ENCODE peak calls at places on chromosomes 13 and 19, in ten cellular contexts. One of them, this sample, is unnamed.
A peak's percentile ranks its signal among the peaks of the same experiment; 100 is the strongest.

GRCh38 chr13:60397693-60398437 is 845 bp downstream of the TDRD3 start:
- DNase-seq in HCT116: no peak
- DNase-seq in thyroid gland: peak; percentile 67
- DNase-seq in ovary: peak; percentile 73
- DNase-seq in heart left ventricle: peak; percentile 72
- DNase-seq in breast epithelium: peak; percentile 59
- DNase-seq in A549: peak; percentile 30
- DNase-seq in sigmoid colon: peak; percentile 78
- DNase-seq in GM12878: no peak
- DNase-seq in suprapubic skin: peak; percentile 82
- DNase-seq in this sample: peak; percentile 63

GRCh38 chr13:28532226-28533048 is 37.5 kb upstream of the FLT1 start:
- DNase-seq in HCT116: no peak
- DNase-seq in thyroid gland: peak; percentile 29
- DNase-seq in ovary: no peak
- DNase-seq in heart left ventricle: peak; percentile 48
- DNase-seq in breast epithelium: no peak
- DNase-seq in A549: no peak
- DNase-seq in sigmoid colon: no peak
- DNase-seq in GM12878: no peak
- DNase-seq in suprapubic skin: no peak
- DNase-seq in this sample: no peak

GRCh38 chr13:106888148-106888547 is 320.2 kb upstream of the ARGLU1 start:
- DNase-seq in HCT116: no peak
- DNase-seq in thyroid gland: no peak
- DNase-seq in ovary: no peak
- DNase-seq in heart left ventricle: no peak
- DNase-seq in breast epithelium: no peak
- DNase-seq in A549: no peak
- DNase-seq in sigmoid colon: no peak
- DNase-seq in GM12878: no peak
- DNase-seq in suprapubic skin: no peak
- DNase-seq in this sample: no peak

GRCh38 chr13:98272549-98272948 is 95.5 kb upstream of the RNF113B start:
- DNase-seq in HCT116: no peak
- DNase-seq in thyroid gland: no peak
- DNase-seq in ovary: no peak
- DNase-seq in heart left ventricle: no peak
- DNase-seq in breast epithelium: no peak
- DNase-seq in A549: no peak
- DNase-seq in sigmoid colon: no peak
- DNase-seq in GM12878: no peak
- DNase-seq in suprapubic skin: no peak
- DNase-seq in this sample: no peak

GRCh38 chr19:6753178-6754031 is 13.8 kb downstream of the SH2D3A start:
- DNase-seq in HCT116: peak; percentile 91
- DNase-seq in thyroid gland: peak; percentile 84
- DNase-seq in ovary: peak; percentile 88
- DNase-seq in heart left ventricle: peak; percentile 84
- DNase-seq in breast epithelium: no peak
- DNase-seq in A549: peak; percentile 58
- DNase-seq in sigmoid colon: peak; percentile 92
- DNase-seq in GM12878: peak; percentile 57
- DNase-seq in suprapubic skin: peak; percentile 93
- DNase-seq in this sample: peak; percentile 87

GRCh38 chr13:20465218-20465879 is 60.3 kb downstream of the CRYL1 start:
- DNase-seq in HCT116: no peak
- DNase-seq in thyroid gland: peak; percentile 47
- DNase-seq in ovary: no peak
- DNase-seq in heart left ventricle: no peak
- DNase-seq in breast epithelium: no peak
- DNase-seq in A549: no peak
- DNase-seq in sigmoid colon: no peak
- DNase-seq in GM12878: no peak
- DNase-seq in suprapubic skin: no peak
- DNase-seq in this sample: no peak

GRCh38 chr19:18776736-18777135 is 14.4 kb downstream of the COMP start:
- DNase-seq in HCT116: no peak
- DNase-seq in thyroid gland: no peak
- DNase-seq in ovary: no peak
- DNase-seq in heart left ventricle: no peak
- DNase-seq in breast epithelium: no peak
- DNase-seq in A549: no peak
- DNase-seq in sigmoid colon: no peak
- DNase-seq in GM12878: no peak
- DNase-seq in suprapubic skin: no peak
- DNase-seq in this sample: no peak

GRCh38 chr13:27980280-27980998 is 8.1 kb downstream of the URAD start:
- DNase-seq in HCT116: no peak
- DNase-seq in thyroid gland: no peak
- DNase-seq in ovary: no peak
- DNase-seq in heart left ventricle: no peak
- DNase-seq in breast epithelium: no peak
- DNase-seq in A549: no peak
- DNase-seq in sigmoid colon: no peak
- DNase-seq in GM12878: no peak
- DNase-seq in suprapubic skin: peak; percentile 66
- DNase-seq in this sample: no peak

GRCh38 chr13:42593719-42594012 is 19.7 kb downstream of the TNFSF11 start:
- DNase-seq in HCT116: no peak
- DNase-seq in thyroid gland: no peak
- DNase-seq in ovary: no peak
- DNase-seq in heart left ventricle: no peak
- DNase-seq in breast epithelium: no peak
- DNase-seq in A549: no peak
- DNase-seq in sigmoid colon: no peak
- DNase-seq in GM12878: no peak
- DNase-seq in suprapubic skin: no peak
- DNase-seq in this sample: no peak

GRCh38 chr19:45403272-45403671 is 1.6 kb downstream of the PPP1R13L start:
- DNase-seq in HCT116: no peak
- DNase-seq in thyroid gland: no peak
- DNase-seq in ovary: no peak
- DNase-seq in heart left ventricle: no peak
- DNase-seq in breast epithelium: no peak
- DNase-seq in A549: no peak
- DNase-seq in sigmoid colon: no peak
- DNase-seq in GM12878: no peak
- DNase-seq in suprapubic skin: no peak
- DNase-seq in this sample: no peak

GRCh38 chr13:80132741-80133601 is 208.0 kb downstream of the SPRY2 start:
- DNase-seq in HCT116: no peak
- DNase-seq in thyroid gland: peak; percentile 62
- DNase-seq in ovary: peak; percentile 35
- DNase-seq in heart left ventricle: peak; percentile 85
- DNase-seq in breast epithelium: no peak
- DNase-seq in A549: peak; percentile 21
- DNase-seq in sigmoid colon: peak; percentile 70
- DNase-seq in GM12878: no peak
- DNase-seq in suprapubic skin: no peak
- DNase-seq in this sample: peak; percentile 54

GRCh38 chr19:41531438-41532311 is 44.3 kb upstream of the CEACAM21 start:
- DNase-seq in HCT116: no peak
- DNase-seq in thyroid gland: peak; percentile 45
- DNase-seq in ovary: no peak
- DNase-seq in heart left ventricle: peak; percentile 84
- DNase-seq in breast epithelium: peak; percentile 83
- DNase-seq in A549: peak; percentile 85
- DNase-seq in sigmoid colon: peak; percentile 82
- DNase-seq in GM12878: no peak
- DNase-seq in suprapubic skin: peak; percentile 89
- DNase-seq in this sample: peak; percentile 64

GRCh38 chr13:92097337-92097903 is 699.0 kb downstream of the GPC5 start:
- DNase-seq in HCT116: no peak
- DNase-seq in thyroid gland: no peak
- DNase-seq in ovary: no peak
- DNase-seq in heart left ventricle: no peak
- DNase-seq in breast epithelium: no peak
- DNase-seq in A549: no peak
- DNase-seq in sigmoid colon: no peak
- DNase-seq in GM12878: no peak
- DNase-seq in suprapubic skin: no peak
- DNase-seq in this sample: no peak

GRCh38 chr19:30854661-30855060 is 482.5 kb downstream of the ZNF536 start:
- DNase-seq in HCT116: no peak
- DNase-seq in thyroid gland: no peak
- DNase-seq in ovary: no peak
- DNase-seq in heart left ventricle: no peak
- DNase-seq in breast epithelium: no peak
- DNase-seq in A549: no peak
- DNase-seq in sigmoid colon: no peak
- DNase-seq in GM12878: no peak
- DNase-seq in suprapubic skin: no peak
- DNase-seq in this sample: no peak

GRCh38 chr19:44694184-44694579 is 4.8 kb upstream of the CEACAM16 start:
- DNase-seq in HCT116: no peak
- DNase-seq in thyroid gland: no peak
- DNase-seq in ovary: no peak
- DNase-seq in heart left ventricle: no peak
- DNase-seq in breast epithelium: no peak
- DNase-seq in A549: no peak
- DNase-seq in sigmoid colon: no peak
- DNase-seq in GM12878: no peak
- DNase-seq in suprapubic skin: no peak
- DNase-seq in this sample: no peak

GRCh38 chr13:29503041-29503837 is 92.2 kb downstream of the SLC7A1 start:
- DNase-seq in HCT116: no peak
- DNase-seq in thyroid gland: no peak
- DNase-seq in ovary: no peak
- DNase-seq in heart left ventricle: no peak
- DNase-seq in breast epithelium: no peak
- DNase-seq in A549: no peak
- DNase-seq in sigmoid colon: no peak
- DNase-seq in GM12878: no peak
- DNase-seq in suprapubic skin: no peak
- DNase-seq in this sample: no peak

GRCh38 chr19:51477343-51477742 is 996 bp upstream of the CEACAM18 start:
- DNase-seq in HCT116: no peak
- DNase-seq in thyroid gland: no peak
- DNase-seq in ovary: no peak
- DNase-seq in heart left ventricle: no peak
- DNase-seq in breast epithelium: no peak
- DNase-seq in A549: no peak
- DNase-seq in sigmoid colon: no peak
- DNase-seq in GM12878: no peak
- DNase-seq in suprapubic skin: peak; percentile 34
- DNase-seq in this sample: no peak

GRCh38 chr13:35139591-35139990 is 197.5 kb downstream of the NBEA start:
- DNase-seq in HCT116: no peak
- DNase-seq in thyroid gland: no peak
- DNase-seq in ovary: no peak
- DNase-seq in heart left ventricle: no peak
- DNase-seq in breast epithelium: no peak
- DNase-seq in A549: no peak
- DNase-seq in sigmoid colon: no peak
- DNase-seq in GM12878: no peak
- DNase-seq in suprapubic skin: no peak
- DNase-seq in this sample: no peak

GRCh38 chr13:111919286-111919685 is 147.7 kb upstream of the SOX1 start:
- DNase-seq in HCT116: no peak
- DNase-seq in thyroid gland: no peak
- DNase-seq in ovary: no peak
- DNase-seq in heart left ventricle: no peak
- DNase-seq in breast epithelium: no peak
- DNase-seq in A549: no peak
- DNase-seq in sigmoid colon: no peak
- DNase-seq in GM12878: no peak
- DNase-seq in suprapubic skin: peak; percentile 54
- DNase-seq in this sample: no peak

GRCh38 chr13:110486061-110486780 is 75.3 kb downstream of the RAB20 start:
- DNase-seq in HCT116: no peak
- DNase-seq in thyroid gland: no peak
- DNase-seq in ovary: no peak
- DNase-seq in heart left ventricle: no peak
- DNase-seq in breast epithelium: no peak
- DNase-seq in A549: no peak
- DNase-seq in sigmoid colon: no peak
- DNase-seq in GM12878: no peak
- DNase-seq in suprapubic skin: no peak
- DNase-seq in this sample: no peak
- H3K27ac ChIP-seq in HCT116: no peak overlapping the region
- H3K27ac ChIP-seq in thyroid gland: no peak overlapping the region
- H3K27ac ChIP-seq in ovary: no peak overlapping the region
- H3K27ac ChIP-seq in heart left ventricle: no peak overlapping the region
- H3K27ac ChIP-seq in breast epithelium: no peak overlapping the region
- H3K27ac ChIP-seq in A549: no peak overlapping the region
- H3K27ac ChIP-seq in sigmoid colon: peak overlapping the region; percentile 19
- H3K27ac ChIP-seq in GM12878: no peak overlapping the region
- H3K27ac ChIP-seq in suprapubic skin: no peak overlapping the region
- H3K27ac ChIP-seq in this sample: no peak overlapping the region

GRCh38 chr13:109870281-109871017 is 84.1 kb upstream of the IRS2 start:
- DNase-seq in HCT116: no peak
- DNase-seq in thyroid gland: no peak
- DNase-seq in ovary: no peak
- DNase-seq in heart left ventricle: no peak
- DNase-seq in breast epithelium: no peak
- DNase-seq in A549: no peak
- DNase-seq in sigmoid colon: no peak
- DNase-seq in GM12878: no peak
- DNase-seq in suprapubic skin: no peak
- DNase-seq in this sample: no peak
- H3K4me3 ChIP-seq in HCT116: no peak overlapping the region
- H3K4me3 ChIP-seq in thyroid gland: no peak overlapping the region
- H3K4me3 ChIP-seq in ovary: no peak overlapping the region
- H3K4me3 ChIP-seq in heart left ventricle: peak overlapping the region; percentile 42
- H3K4me3 ChIP-seq in breast epithelium: no peak overlapping the region
- H3K4me3 ChIP-seq in A549: peak overlapping the region; percentile 53
- H3K4me3 ChIP-seq in sigmoid colon: peak overlapping the region; percentile 24
- H3K4me3 ChIP-seq in GM12878: no peak overlapping the region
- H3K4me3 ChIP-seq in suprapubic skin: no peak overlapping the region
- H3K4me3 ChIP-seq in this sample: peak overlapping the region; percentile 43

GRCh38 chr19:37506387-37507166 is at the start of gene ZNF793:
- DNase-seq in HCT116: no peak
- DNase-seq in thyroid gland: peak; percentile 90
- DNase-seq in ovary: peak; percentile 89
- DNase-seq in heart left ventricle: peak; percentile 86
- DNase-seq in breast epithelium: peak; percentile 84
- DNase-seq in A549: no peak
- DNase-seq in sigmoid colon: peak; percentile 90
- DNase-seq in GM12878: no peak
- DNase-seq in suprapubic skin: peak; percentile 83
- DNase-seq in this sample: peak; percentile 75
- TF ChIP-seq POLR2A in HCT116: no peak
- TF ChIP-seq POLR2A in thyroid gland: peak; percentile 63
- TF ChIP-seq POLR2A in ovary: peak; percentile 11
- TF ChIP-seq POLR2A in heart left ventricle: no peak
- TF ChIP-seq POLR2A in breast epithelium: peak; percentile 18
- TF ChIP-seq POLR2A in A549: no peak
- TF ChIP-seq POLR2A in sigmoid colon: peak; percentile 47
- TF ChIP-seq POLR2A in GM12878: peak; percentile 63
- TF ChIP-seq POLR2A in suprapubic skin: no peak
- TF ChIP-seq POLR2A in this sample: no peak

DNA sequence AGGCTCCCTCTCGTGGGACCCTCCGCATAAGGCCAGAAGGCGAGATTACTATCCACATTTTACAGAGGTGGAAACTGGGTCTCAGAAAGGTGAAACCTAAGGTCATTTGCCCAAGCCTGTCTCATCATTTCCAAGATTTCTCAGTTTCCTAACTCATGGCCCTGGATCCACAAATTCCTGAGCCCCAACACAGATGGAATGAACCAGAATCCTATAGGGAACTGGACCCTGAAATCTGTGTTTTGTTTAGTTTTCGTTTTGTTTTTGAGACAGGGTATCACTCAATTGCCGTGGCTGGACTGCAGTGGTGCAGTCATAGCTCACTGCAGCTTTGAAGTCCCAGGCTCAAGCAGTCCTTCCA is 563 bp upstream of the GNG7 start:
- DNase-seq in HCT116: no peak
- DNase-seq in thyroid gland: no peak
- DNase-seq in ovary: no peak
- DNase-seq in heart left ventricle: no peak
- DNase-seq in breast epithelium: no peak
- DNase-seq in A549: no peak
- DNase-seq in sigmoid colon: no peak
- DNase-seq in GM12878: no peak
- DNase-seq in suprapubic skin: no peak
- DNase-seq in this sample: no peak
- H3K27ac ChIP-seq in HCT116: peak overlapping the region; percentile 18
- H3K27ac ChIP-seq in thyroid gland: no peak overlapping the region
- H3K27ac ChIP-seq in ovary: no peak overlapping the region
- H3K27ac ChIP-seq in heart left ventricle: no peak overlapping the region
- H3K27ac ChIP-seq in breast epithelium: peak overlapping the region; percentile 48
- H3K27ac ChIP-seq in A549: no peak overlapping the region
- H3K27ac ChIP-seq in sigmoid colon: no peak overlapping the region
- H3K27ac ChIP-seq in GM12878: no peak overlapping the region
- H3K27ac ChIP-seq in suprapubic skin: no peak overlapping the region
- H3K27ac ChIP-seq in this sample: no peak overlapping the region